ENCODE peak calls at places on chromosomes 1 and 21, in six cellular contexts. One of them, this sample, is unnamed.

GRCh38 chr1:219771039-219771438 is 157.3 kb downstream of the SLC30A10 start:
- DNase-seq in pancreas: no peak
- DNase-seq in HTR-8/SVneo: peak; percentile 59
- DNase-seq in cortex of kidney: no peak
- DNase-seq in EH: peak; percentile 81
- DNase-seq in NCI-H510A treated with DMSO at 0.1 percent for 48 hours: no peak
- DNase-seq in this sample: peak; percentile 68

GRCh38 chr1:70315782-70316181 is 38.7 kb downstream of the ANKRD13C start:
- DNase-seq in pancreas: no peak
- DNase-seq in EH: no peak
- DNase-seq in HTR-8/SVneo: no peak
- DNase-seq in NCI-H510A treated with DMSO at 0.1 percent for 48 hours: no peak
- DNase-seq in cortex of kidney: no peak
- DNase-seq in this sample: no peak

GRCh38 chr1:203133969-203134725 is 6.6 kb downstream of the ADORA1 start:
- DNase-seq in EH: peak; percentile 70
- DNase-seq in NCI-H510A treated with DMSO at 0.1 percent for 48 hours: no peak
- DNase-seq in pancreas: no peak
- DNase-seq in HTR-8/SVneo: no peak
- DNase-seq in cortex of kidney: no peak
- DNase-seq in this sample: peak; percentile 51

GRCh38 chr1:112546076-112546475 is 37.3 kb downstream of the WNT2B start:
- DNase-seq in pancreas: no peak
- DNase-seq in EH: peak; percentile 73
- DNase-seq in NCI-H510A treated with DMSO at 0.1 percent for 48 hours: no peak
- DNase-seq in HTR-8/SVneo: no peak
- DNase-seq in cortex of kidney: no peak
- DNase-seq in this sample: no peak

GRCh38 chr1:67685558-67686271 is 714 bp downstream of the GADD45A start:
- DNase-seq in NCI-H510A treated with DMSO at 0.1 percent for 48 hours: peak; percentile 30
- DNase-seq in pancreas: peak; percentile 71
- DNase-seq in HTR-8/SVneo: no peak
- DNase-seq in EH: peak; percentile 50
- DNase-seq in cortex of kidney: no peak
- DNase-seq in this sample: peak; percentile 82

GRCh38 chr1:21764615-21765423 is 18.1 kb downstream of the USP48 start:
- DNase-seq in HTR-8/SVneo: peak; percentile 63
- DNase-seq in NCI-H510A treated with DMSO at 0.1 percent for 48 hours: peak; percentile 10
- DNase-seq in cortex of kidney: no peak
- DNase-seq in pancreas: peak; percentile 77
- DNase-seq in EH: peak; percentile 97
- DNase-seq in this sample: peak; percentile 94

GRCh38 chr21:45283019-45283610 is 4.6 kb downstream of the POFUT2 start:
- DNase-seq in pancreas: no peak
- DNase-seq in NCI-H510A treated with DMSO at 0.1 percent for 48 hours: no peak
- DNase-seq in EH: no peak
- DNase-seq in cortex of kidney: no peak
- DNase-seq in HTR-8/SVneo: no peak
- DNase-seq in this sample: no peak

GRCh38 chr1:109113787-109114568 is at the start of gene ELAPOR1:
- DNase-seq in NCI-H510A treated with DMSO at 0.1 percent for 48 hours: peak; percentile 67
- DNase-seq in cortex of kidney: no peak
- DNase-seq in pancreas: peak; percentile 76
- DNase-seq in EH: peak; percentile 60
- DNase-seq in HTR-8/SVneo: no peak
- DNase-seq in this sample: peak; percentile 65

GRCh38 chr1:162033445-162033844 is 9.8 kb upstream of the OLFML2B start:
- DNase-seq in NCI-H510A treated with DMSO at 0.1 percent for 48 hours: no peak
- DNase-seq in pancreas: no peak
- DNase-seq in HTR-8/SVneo: no peak
- DNase-seq in EH: no peak
- DNase-seq in cortex of kidney: no peak
- DNase-seq in this sample: no peak

GRCh38 chr1:226349801-226350503 is 41.0 kb upstream of the LIN9 start:
- DNase-seq in HTR-8/SVneo: no peak
- DNase-seq in NCI-H510A treated with DMSO at 0.1 percent for 48 hours: no peak
- DNase-seq in pancreas: no peak
- DNase-seq in EH: peak; percentile 19
- DNase-seq in cortex of kidney: no peak
- DNase-seq in this sample: no peak

GRCh38 chr1:29518183-29518835 is 282.0 kb downstream of the PTPRU start:
- DNase-seq in pancreas: no peak
- DNase-seq in NCI-H510A treated with DMSO at 0.1 percent for 48 hours: no peak
- DNase-seq in HTR-8/SVneo: no peak
- DNase-seq in cortex of kidney: no peak
- DNase-seq in EH: no peak
- DNase-seq in this sample: no peak

GRCh38 chr1:39270368-39270767 is 65.9 kb downstream of the MACF1 start:
- DNase-seq in cortex of kidney: no peak
- DNase-seq in NCI-H510A treated with DMSO at 0.1 percent for 48 hours: no peak
- DNase-seq in EH: no peak
- DNase-seq in HTR-8/SVneo: no peak
- DNase-seq in pancreas: no peak
- DNase-seq in this sample: no peak

GRCh38 chr1:66943361-66943969 is 18.7 kb downstream of the MIER1 start:
- DNase-seq in pancreas: no peak
- DNase-seq in EH: no peak
- DNase-seq in NCI-H510A treated with DMSO at 0.1 percent for 48 hours: no peak
- DNase-seq in HTR-8/SVneo: no peak
- DNase-seq in cortex of kidney: no peak
- DNase-seq in this sample: no peak

GRCh38 chr21:41197582-41197981 is 29.6 kb downstream of the BACE2 start:
- DNase-seq in pancreas: no peak
- DNase-seq in HTR-8/SVneo: no peak
- DNase-seq in cortex of kidney: no peak
- DNase-seq in EH: no peak
- DNase-seq in NCI-H510A treated with DMSO at 0.1 percent for 48 hours: no peak
- DNase-seq in this sample: no peak